ENCODE peak calls at places on chromosome 3, in eight cellular contexts. Z, C, B, W, O, U, Y and S are unnamed samples.

GRCh38 chr3:152258448-152259302 is 10.1 kb upstream of the MBNL1 start:
- DNase-seq in Z (peak), C (peak), B (peak), W (peak), O (peak), U (peak), Y (no peak), S (no peak)

GRCh38 chr3:151789853-151790463 is 24.0 kb upstream of the AADAC start:
- DNase-seq in Z (no peak), C (no peak), B (no peak), W (no peak), O (no peak), U (no peak), Y (no peak), S (no peak)

GRCh38 chr3:42672495-42672894 is 12.8 kb upstream of the KLHL40 start:
- DNase-seq in Z (no peak), C (no peak), B (no peak), W (no peak), O (no peak), U (no peak), Y (no peak), S (no peak)

GRCh38 chr3:141303481-141304223 is 64.7 kb upstream of the ZBTB38 start:
- DNase-seq in Z (no peak), C (no peak), B (peak), W (peak), O (peak), U (no peak), Y (peak), S (peak)

GRCh38 chr3:177944228-177944661 is 592.0 kb upstream of the KCNMB2 start:
- DNase-seq in Z (no peak), C (no peak), B (no peak), W (no peak), O (peak), U (no peak), Y (no peak), S (no peak)

GRCh38 chr3:150830094-150830681 is 67.2 kb upstream of the SIAH2 start:
- DNase-seq in Z (no peak), C (no peak), B (peak), W (peak), O (no peak), U (no peak), Y (peak), S (peak)

GRCh38 chr3:166123576-166123975 is 286.4 kb upstream of the BCHE start:
- DNase-seq in Z (no peak), C (no peak), B (no peak), W (no peak), O (peak), U (no peak), Y (no peak), S (no peak)

GRCh38 chr3:120780977-120781376 is 38.4 kb downstream of the GTF2E1 start:
- DNase-seq in Z (no peak), C (peak), B (no peak), W (peak), O (peak), U (no peak), Y (no peak), S (no peak)

DNA sequence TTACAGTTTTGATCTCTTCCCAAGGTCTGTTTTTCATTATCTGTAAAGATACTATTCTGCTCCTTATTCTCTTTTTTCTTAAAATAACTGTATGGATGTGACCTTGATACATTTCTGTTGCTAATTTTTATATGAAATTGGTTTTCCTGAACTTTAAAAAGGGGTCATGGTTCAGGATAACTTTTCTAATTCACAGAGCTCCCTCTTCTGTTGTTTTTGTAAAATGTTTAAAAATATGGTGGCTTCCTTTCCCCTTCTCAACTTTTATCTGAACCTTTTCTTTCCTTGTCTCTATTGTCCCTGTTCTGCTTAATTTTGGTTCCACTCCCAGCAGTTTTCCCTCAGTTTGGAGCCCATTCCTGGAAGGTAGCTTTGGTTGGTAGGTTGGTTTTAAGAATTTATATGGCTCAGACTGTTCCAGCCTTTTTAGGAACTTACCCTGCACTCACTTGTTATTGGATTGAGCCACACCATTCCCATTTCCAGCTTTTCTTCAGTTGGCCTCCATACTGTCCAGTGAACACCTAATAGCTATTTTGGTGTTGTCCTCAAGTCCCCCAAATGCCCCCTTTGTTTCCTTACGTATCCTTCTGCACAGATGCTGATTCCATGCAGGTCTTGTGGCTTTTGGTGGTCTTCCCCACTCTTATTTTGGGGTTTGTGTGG is 70.3 kb downstream of the SLMAP start:
- DNase-seq in Z (no peak), C (no peak), B (no peak), W (no peak), O (no peak), U (no peak), Y (no peak), S (no peak)
- TF ChIP-seq CTCF in Z (peak), C (peak), B (peak), W (peak), O (no peak), U (peak), Y (peak), S (no peak)

DNA sequence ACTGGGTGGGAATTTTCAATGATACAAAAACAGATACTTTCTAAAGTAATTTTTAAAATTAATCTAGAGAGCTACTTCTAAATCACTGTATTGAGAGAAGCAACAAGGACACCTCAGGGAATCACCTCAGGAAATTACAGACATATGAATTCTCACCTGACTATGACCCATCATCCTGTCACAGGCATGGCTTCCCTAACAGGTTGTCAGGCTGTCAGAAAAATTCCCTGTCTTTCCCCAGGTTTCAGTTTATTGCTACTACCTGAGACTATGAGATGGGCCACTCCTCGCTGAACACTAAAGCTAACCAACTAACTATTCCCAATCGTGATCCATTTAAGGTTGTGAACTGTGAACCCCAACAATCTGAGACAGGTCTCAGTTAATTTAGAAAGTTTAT is 66.1 kb downstream of the CD200 start:
- DNase-seq in Z (no peak), C (no peak), B (no peak), W (no peak), O (no peak), U (no peak), Y (no peak), S (no peak)
- H3K4me3 ChIP-seq in Z (no peak), C (no peak), B (no peak), W (no peak), O (no peak), U (no peak), Y (no peak), S (no peak)

GRCh38 chr3:15205934-15206661 is at the start of gene CAPN7:
- DNase-seq in Z (peak), C (peak), B (peak), W (peak), O (peak), U (peak), Y (peak), S (peak)
- TF ChIP-seq CTCF in Z (peak), C (peak), B (peak), W (peak), O (peak), U (peak), Y (peak), S (peak)

GRCh38 chr3:192570315-192570714 is 157.0 kb downstream of the FGF12 start:
- DNase-seq in Z (no peak), C (no peak), B (no peak), W (no peak), O (no peak), U (no peak), Y (no peak), S (no peak)

GRCh38 chr3:192571197-192571791 is 156.0 kb downstream of the FGF12 start:
- DNase-seq in Z (peak), C (peak), B (no peak), W (no peak), O (peak), U (peak), Y (no peak), S (peak)

GRCh38 chr3:192566706-192567290 is 160.5 kb downstream of the FGF12 start:
- DNase-seq in Z (peak), C (peak), B (peak), W (peak), O (peak), U (peak), Y (peak), S (peak)

GRCh38 chr3:192573240-192573639 is 154.1 kb downstream of the FGF12 start:
- DNase-seq in Z (no peak), C (no peak), B (no peak), W (no peak), O (no peak), U (no peak), Y (no peak), S (no peak)

DNA sequence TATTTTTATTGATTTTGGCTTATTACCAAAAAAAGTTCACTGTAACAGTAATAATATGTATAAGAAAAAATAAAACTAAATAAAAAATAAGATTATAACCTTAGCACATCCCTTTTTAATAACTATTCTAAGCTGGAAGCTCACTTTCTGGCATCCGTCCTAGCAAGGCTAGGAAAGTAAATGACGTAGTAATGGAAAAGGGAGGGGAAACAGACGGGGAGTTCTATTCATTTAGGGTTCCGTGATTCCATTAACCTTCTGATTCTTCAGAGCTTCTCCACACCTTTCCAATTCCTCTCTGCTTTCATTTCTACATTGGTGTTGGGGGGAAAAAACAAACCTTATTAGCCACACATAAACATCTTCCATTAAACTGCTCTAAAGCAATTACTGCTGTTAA is 156.6 kb downstream of the FGF12 start:
- DNase-seq in Z (no peak), C (no peak), B (no peak), W (no peak), O (peak), U (no peak), Y (no peak), S (no peak)
- H3K4me3 ChIP-seq in Z (peak), C (peak), B (no peak), W (no peak), O (peak), U (peak), Y (no peak), S (peak)

GRCh38 chr3:72836923-72837322 is 11.3 kb downstream of the SHQ1 start:
- DNase-seq in Z (peak), C (peak), B (no peak), W (no peak), O (no peak), U (peak), Y (no peak), S (no peak)
- TF ChIP-seq CTCF in Z (no peak), C (peak), B (no peak), W (no peak), O (no peak), U (peak), Y (no peak), S (no peak)